ENCODE peak calls at places on chromosome X, in six cellular contexts. I is heart right ventricle, R is progenitor cell of endocrine pancreas, J is neural crest cell, W is OCI-LY7, V is GM10248. U is an unnamed sample.

GRCh38 chrX:43644124-43644701 is 11.9 kb upstream of the MAOA start:
- DNase-seq in W (no peak), V (no peak), I (no peak), J (no peak), R (no peak), U (no peak)

GRCh38 chrX:6227445-6227820 is 1.2 kb downstream of the NLGN4X start:
- DNase-seq in J (peak; percentile 33), I (no peak), W (no peak), V (no peak), R (no peak), U (peak; percentile 8)

GRCh38 chrX:14916017-14916674 is 42.9 kb downstream of the MOSPD2 start:
- DNase-seq in R (no peak), J (no peak), W (no peak), I (no peak), V (no peak), U (no peak)

GRCh38 chrX:111465664-111466063 is 45.8 kb upstream of the SERTM2 start:
- DNase-seq in I (no peak), R (no peak), W (no peak), V (no peak), J (no peak), U (no peak)

GRCh38 chrX:72054776-72055495 is 76.8 kb downstream of the RTL5 start:
- DNase-seq in R (no peak), J (peak; percentile 42), I (no peak), W (no peak), V (no peak), U (no peak)

GRCh38 chrX:107713205-107714195 is 62.1 kb downstream of the TSC22D3 start:
- DNase-seq in R (no peak), I (no peak), J (no peak), V (no peak), W (no peak), U (no peak)

GRCh38 chrX:42519666-42520231 is 258.2 kb downstream of the PPP1R2C start:
- DNase-seq in J (no peak), R (no peak), V (no peak), I (no peak), W (no peak), U (no peak)

GRCh38 chrX:9947395-9947794 is 19.8 kb upstream of the CLDN34 start:
- DNase-seq in V (no peak), W (no peak), R (no peak), I (no peak), J (no peak), U (no peak)

GRCh38 chrX:72479324-72480274 is 93.0 kb downstream of the HDAC8 start:
- DNase-seq in R (no peak), I (no peak), J (no peak), W (no peak), V (no peak), U (no peak)

GRCh38 chrX:13646154-13646549 is 6.8 kb upstream of the TCEANC start:
- DNase-seq in R (peak; percentile 23), J (peak; percentile 48), I (peak; percentile 55), V (peak; percentile 30), W (peak; percentile 28), U (peak; percentile 35)

GRCh38 chrX:134186362-134187121 is 50.4 kb upstream of the CCDC160 start:
- DNase-seq in J (no peak), W (no peak), I (no peak), V (peak; percentile 14), R (no peak), U (peak; percentile 6)

GRCh38 chrX:69357293-69357692 is 146.8 kb upstream of the NALF2 start:
- DNase-seq in R (no peak), I (no peak), W (no peak), J (no peak), V (no peak), U (no peak)

GRCh38 chrX:68938244-68939004 is 109.6 kb downstream of the EFNB1 start:
- DNase-seq in W (no peak), I (peak; percentile 57), R (peak; percentile 0), V (no peak), J (no peak), U (no peak)

GRCh38 chrX:34655496-34656258 is 1.4 kb downstream of the TMEM47 start:
- DNase-seq in V (no peak), I (peak; percentile 8), W (no peak), J (peak; percentile 7), R (no peak), U (no peak)

GRCh38 chrX:108088511-108088910 is 2.8 kb downstream of the PSMD10 start:
- DNase-seq in J (no peak), R (no peak), I (no peak), W (no peak), V (no peak), U (no peak)

GRCh38 chrX:149903889-149904748 is 23.1 kb downstream of the MAGEA8 start:
- DNase-seq in I (no peak), V (no peak), J (no peak), W (no peak), R (no peak), U (no peak)
- TF ChIP-seq CTCF in I (peak; percentile 15), V (no peak), J (peak; percentile 36), W (no peak), R (peak; percentile 30), U (no peak)

DNA sequence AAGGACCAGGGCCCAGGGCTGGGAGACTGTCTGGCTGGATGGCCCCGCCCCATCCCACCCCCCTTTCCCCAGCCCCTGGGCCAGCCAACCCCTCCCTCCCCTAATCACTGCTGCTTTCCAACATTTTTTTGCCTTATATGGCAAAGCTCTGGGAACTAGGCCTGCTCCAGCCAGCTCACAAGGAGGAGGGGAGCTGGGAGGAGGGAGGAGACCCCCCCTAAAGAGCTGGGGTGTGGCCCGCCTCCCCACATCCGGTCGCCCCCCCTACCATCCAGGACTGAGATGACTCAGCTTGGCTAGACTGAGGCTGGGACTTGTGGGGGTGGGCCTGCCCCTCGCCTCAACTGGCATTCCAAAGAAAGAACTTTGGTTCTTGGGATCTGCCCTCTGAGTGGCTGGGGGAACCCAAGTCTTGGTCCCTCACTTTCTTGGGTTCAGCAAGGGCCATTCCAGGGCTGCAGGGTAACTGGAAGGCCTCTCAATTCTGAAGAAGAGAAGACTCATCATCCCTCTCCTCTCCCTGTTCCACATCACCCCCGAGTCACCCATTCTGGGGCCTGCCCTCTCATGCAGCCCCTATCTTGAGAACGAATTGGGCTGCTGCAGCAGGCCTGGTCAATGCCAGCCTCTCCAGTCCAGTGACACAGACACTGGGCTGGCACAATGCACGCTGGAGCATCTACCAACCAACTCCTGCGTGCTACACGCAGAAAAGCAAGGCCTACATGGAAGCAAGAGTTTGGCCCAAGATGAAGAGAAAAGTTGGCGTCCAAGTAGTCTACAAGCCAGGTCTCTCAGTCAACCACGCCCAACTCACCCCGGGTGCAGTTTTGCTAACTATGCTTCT is 4.8 kb downstream of the FLNA start:
- DNase-seq in I (peak; percentile 87), V (peak; percentile 36), R (peak; percentile 56), W (peak; percentile 15), J (peak; percentile 44), U (peak; percentile 51)
- TF ChIP-seq CTCF in I (no peak), V (no peak), R (no peak), W (no peak), J (no peak), U (no peak)

GRCh38 chrX:56057325-56057724 is 174.8 kb upstream of the KLF8 start:
- DNase-seq in W (no peak), V (no peak), J (no peak), I (no peak), R (no peak), U (no peak)
- TF ChIP-seq CTCF in W (no peak), V (no peak), J (no peak), I (no peak), R (no peak), U (no peak)

GRCh38 chrX:79530310-79531108 is 163.4 kb upstream of the ITM2A start:
- DNase-seq in R (no peak), V (no peak), I (no peak), W (no peak), J (no peak), U (no peak)

DNA sequence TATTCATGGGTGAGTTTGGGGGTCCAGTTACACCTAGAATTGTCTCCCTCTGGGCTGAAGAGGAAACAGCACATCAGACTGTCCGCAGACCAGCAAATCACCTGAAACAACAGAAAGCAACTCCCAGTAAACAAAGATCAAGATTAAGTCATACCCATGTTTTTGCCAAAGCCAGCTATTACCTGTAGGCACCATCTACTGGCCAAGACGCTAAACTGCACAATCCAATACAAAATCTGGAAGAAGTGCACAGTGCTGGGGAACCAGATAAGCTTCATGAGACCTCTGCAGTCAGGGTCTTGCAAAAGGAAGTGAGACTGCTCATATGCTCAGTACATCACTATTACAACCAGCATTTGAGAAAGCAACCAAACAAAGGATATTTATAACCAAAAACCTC is 157.5 kb upstream of the ITM2A start:
- DNase-seq in J (no peak), V (no peak), I (no peak), W (no peak), R (no peak), U (no peak)
- TF ChIP-seq CTCF in J (peak; percentile 32), V (no peak), I (no peak), W (peak; percentile 53), R (peak; percentile 29), U (peak; percentile 12)

DNA sequence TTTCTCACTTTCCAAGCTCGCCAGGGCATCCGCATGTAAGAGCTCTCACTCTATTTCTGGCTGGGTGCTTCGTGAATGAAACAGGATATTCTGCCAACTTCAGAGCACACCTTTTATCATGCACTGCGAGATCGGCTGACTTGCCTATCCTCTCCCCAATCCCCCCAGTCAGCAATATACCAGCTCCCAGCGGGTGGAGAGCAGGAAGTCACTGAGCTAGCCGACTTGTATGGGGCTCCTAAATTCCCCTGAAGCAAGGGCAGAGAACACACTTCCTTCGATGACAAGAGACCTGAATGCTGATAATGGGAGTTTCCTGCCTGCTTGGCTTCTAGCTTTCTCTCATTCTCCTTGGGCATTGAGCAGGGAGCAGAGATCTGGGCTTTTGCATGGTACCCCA is 33.8 kb upstream of the MAMLD1 start:
- DNase-seq in I (no peak), W (no peak), R (no peak), V (no peak), J (no peak), U (no peak)
- TF ChIP-seq CTCF in I (no peak), W (no peak), R (no peak), V (no peak), J (no peak), U (no peak)

U was measured in GM13976.